ENCODE peak calls at places on chromosome 15, in nine cellular contexts. K is CD4-positive, CD25-positive, alpha-beta regulatory T cell; U is lower lobe of right lung; Q is lung; W is aorta; Z is colonic mucosa; G is vagina; R is right atrium auricular region; A is mesenchymal stem cell. L is an unnamed sample.

GRCh38 chr15:76328106-76328696 is 8.4 kb upstream of the ISL2 start:
- DNase-seq in U (no peak), G (no peak), Q (no peak), R (no peak), K (no peak), W (no peak), A (no peak), Z (no peak), L (no peak)

GRCh38 chr15:31306426-31307269 is 20.0 kb upstream of the KLF13 start:
- DNase-seq in W (no peak), Z (no peak), R (peak; percentile 70), K (no peak), A (no peak), Q (peak; percentile 29), U (no peak), G (no peak), L (no peak)

GRCh38 chr15:100627789-100628395 is 25.5 kb downstream of the ASB7 start:
- DNase-seq in G (no peak), W (no peak), R (peak; percentile 81), Q (peak; percentile 61), K (peak; percentile 53), A (peak; percentile 75), Z (peak; percentile 69), U (no peak), L (peak; percentile 63)

GRCh38 chr15:51600114-51600513 is 22.5 kb downstream of the DMXL2 start:
- DNase-seq in G (no peak), R (no peak), Z (no peak), Q (no peak), K (no peak), A (no peak), W (no peak), U (no peak), L (no peak)

GRCh38 chr15:62873203-62873602 is 169.3 kb upstream of the TPM1 start:
- DNase-seq in U (no peak), G (no peak), K (no peak), Q (no peak), R (no peak), W (no peak), A (no peak), Z (no peak), L (no peak)

GRCh38 chr15:24761704-24762302 is 86.2 kb downstream of the NPAP1 start:
- DNase-seq in R (no peak), U (no peak), G (no peak), Q (no peak), W (no peak), Z (no peak), A (peak; percentile 16), K (no peak), L (no peak)

GRCh38 chr15:69160976-69161877 is 792 bp downstream of the GLCE start:
- DNase-seq in K (no peak), Z (peak; percentile 70), U (peak; percentile 53), A (peak; percentile 53), W (peak; percentile 80), G (no peak), Q (no peak), R (no peak), L (peak; percentile 60)

GRCh38 chr15:59484399-59484798 is 46.4 kb downstream of the FAM81A start:
- DNase-seq in Z (no peak), Q (no peak), U (no peak), R (no peak), G (no peak), K (no peak), W (no peak), A (no peak), L (no peak)

GRCh38 chr15:101168463-101168824 is 83.4 kb downstream of the CHSY1 start:
- DNase-seq in A (no peak), K (no peak), R (no peak), W (peak; percentile 81), G (no peak), Q (no peak), Z (peak; percentile 70), U (no peak), L (no peak)

GRCh38 chr15:70508561-70509281 is 254.6 kb downstream of the UACA start:
- DNase-seq in Q (no peak), G (no peak), Z (no peak), W (no peak), R (no peak), K (no peak), A (peak; percentile 87), U (peak; percentile 73), L (no peak)

GRCh38 chr15:79073336-79073735 is 17.2 kb downstream of the RASGRF1 start:
- DNase-seq in U (no peak), Q (no peak), Z (no peak), K (no peak), R (no peak), G (no peak), W (peak; percentile 19), A (no peak), L (no peak)

GRCh38 chr15:22959451-22960101 is 20.6 kb downstream of the CYFIP1 start:
- DNase-seq in A (no peak), U (no peak), Q (no peak), R (no peak), G (no peak), Z (no peak), K (no peak), W (peak; percentile 68), L (no peak)

GRCh38 chr15:48855501-48856440 is 22.2 kb upstream of the EID1 start:
- DNase-seq in K (no peak), Q (no peak), Z (peak; percentile 46), A (peak; percentile 60), G (no peak), R (no peak), U (no peak), W (no peak), L (no peak)

GRCh38 chr15:66658855-66659254 is 43.2 kb upstream of the SMAD6 start:
- DNase-seq in U (no peak), Q (no peak), Z (no peak), W (no peak), A (no peak), G (no peak), R (no peak), K (no peak), L (no peak)

GRCh38 chr15:74240002-74240568 is 4.0 kb downstream of the CCDC33 start:
- DNase-seq in A (no peak), Z (peak; percentile 93), U (peak; percentile 86), Q (peak; percentile 85), R (peak; percentile 60), K (no peak), G (no peak), W (peak; percentile 94), L (peak; percentile 92)

GRCh38 chr15:39191871-39192281 is 389.0 kb upstream of the THBS1 start:
- DNase-seq in K (no peak), R (no peak), A (peak; percentile 56), W (no peak), Q (no peak), G (no peak), Z (no peak), U (no peak), L (no peak)

GRCh38 chr15:52636459-52636858 is 42.7 kb downstream of the ATOSA start:
- DNase-seq in G (no peak), U (no peak), Q (no peak), A (peak; percentile 3), Z (no peak), K (no peak), R (no peak), W (no peak), L (no peak)

GRCh38 chr15:52635908-52636307 is 43.3 kb downstream of the ATOSA start:
- DNase-seq in K (no peak), G (no peak), W (no peak), U (no peak), Q (no peak), A (no peak), Z (no peak), R (no peak), L (no peak)
- H3K4me1 ChIP-seq in K (no peaks in the 10 kb centered on the region), G (no peaks in the 10 kb centered on the region), W (no peaks in the 10 kb centered on the region), U (peaks cover 6% of the 10 kb centered on the region), Q (no peaks in the 10 kb centered on the region), A (no peaks in the 10 kb centered on the region), Z (no peaks in the 10 kb centered on the region), R (no peaks in the 10 kb centered on the region), L (no peaks in the 10 kb centered on the region)

GRCh38 chr15:90082140-90082713 is 20.0 kb downstream of the IDH2 start:
- DNase-seq in Q (no peak), U (no peak), G (no peak), A (no peak), K (no peak), Z (no peak), W (no peak), R (no peak), L (no peak)
- H3K36me3 ChIP-seq in Q (peaks cover 4% of the 10 kb centered on the region), U (peaks cover 83% of the 10 kb centered on the region), G (peaks cover 44% of the 10 kb centered on the region), A (peaks cover 75% of the 10 kb centered on the region), K (peaks cover 43% of the 10 kb centered on the region), Z (peaks cover 22% of the 10 kb centered on the region), W (no peaks in the 10 kb centered on the region), R (peaks cover 52% of the 10 kb centered on the region), L (peaks cover 19% of the 10 kb centered on the region)

DNA sequence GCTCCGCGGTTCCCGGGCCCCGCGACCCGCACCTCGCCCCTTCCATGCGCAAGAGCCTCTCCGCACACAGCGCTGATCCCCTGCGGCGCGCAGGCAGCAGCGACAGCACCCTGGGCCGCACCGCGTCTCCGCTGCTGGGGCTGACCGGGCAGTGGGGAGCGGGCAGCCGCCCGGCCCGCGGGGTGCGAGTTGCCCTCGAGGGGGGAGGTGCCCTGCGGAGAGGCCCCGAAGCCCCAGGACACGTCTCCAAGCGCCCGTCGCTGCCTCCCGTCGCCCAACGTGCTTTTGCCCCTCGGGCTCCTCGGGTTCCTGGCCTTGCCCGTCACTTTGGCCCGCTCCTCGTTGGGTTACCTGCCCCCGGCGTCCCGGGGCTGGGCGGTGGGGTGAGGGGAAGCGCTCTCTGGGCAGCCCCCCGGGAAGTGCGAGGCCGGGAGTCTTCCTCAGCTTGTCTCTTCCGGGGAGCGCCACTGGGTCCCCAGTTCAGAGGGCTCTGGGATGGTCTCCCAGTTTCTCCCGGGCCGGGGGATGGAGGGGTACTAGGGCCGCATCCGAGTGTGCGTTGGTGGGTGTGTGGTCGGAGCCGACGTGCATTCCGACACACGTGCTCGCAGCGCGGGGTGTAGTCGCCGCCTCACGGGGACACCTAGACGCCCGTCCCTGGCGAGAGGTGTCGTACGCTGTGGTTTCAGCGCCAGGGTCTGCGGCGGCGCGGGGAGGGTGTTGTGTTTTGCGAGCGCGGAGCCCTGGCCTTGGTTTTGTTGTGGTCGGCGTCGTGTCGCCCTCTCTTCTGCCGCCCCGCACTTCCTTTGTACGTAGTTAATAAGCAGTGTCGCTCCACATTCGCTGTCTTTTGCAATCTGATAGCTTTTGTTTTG is 1.9 kb downstream of the IGF1R start:
- DNase-seq in Z (peak; percentile 53), K (peak; percentile 40), R (peak; percentile 69), A (peak; percentile 50), U (peak; percentile 66), Q (peak; percentile 36), G (no peak), W (peak; percentile 82), L (no peak)
- H3K4me3 ChIP-seq in Z (peak overlapping the region; percentile 85), K (no peak overlapping the region), R (peak overlapping the region; percentile 91), A (peak overlapping the region; percentile 94), U (peak overlapping the region; percentile 80), Q (peak overlapping the region; percentile 94), G (peak overlapping the region; percentile 82), W (peak overlapping the region; percentile 99), L (peak overlapping the region; percentile 64)

DNA sequence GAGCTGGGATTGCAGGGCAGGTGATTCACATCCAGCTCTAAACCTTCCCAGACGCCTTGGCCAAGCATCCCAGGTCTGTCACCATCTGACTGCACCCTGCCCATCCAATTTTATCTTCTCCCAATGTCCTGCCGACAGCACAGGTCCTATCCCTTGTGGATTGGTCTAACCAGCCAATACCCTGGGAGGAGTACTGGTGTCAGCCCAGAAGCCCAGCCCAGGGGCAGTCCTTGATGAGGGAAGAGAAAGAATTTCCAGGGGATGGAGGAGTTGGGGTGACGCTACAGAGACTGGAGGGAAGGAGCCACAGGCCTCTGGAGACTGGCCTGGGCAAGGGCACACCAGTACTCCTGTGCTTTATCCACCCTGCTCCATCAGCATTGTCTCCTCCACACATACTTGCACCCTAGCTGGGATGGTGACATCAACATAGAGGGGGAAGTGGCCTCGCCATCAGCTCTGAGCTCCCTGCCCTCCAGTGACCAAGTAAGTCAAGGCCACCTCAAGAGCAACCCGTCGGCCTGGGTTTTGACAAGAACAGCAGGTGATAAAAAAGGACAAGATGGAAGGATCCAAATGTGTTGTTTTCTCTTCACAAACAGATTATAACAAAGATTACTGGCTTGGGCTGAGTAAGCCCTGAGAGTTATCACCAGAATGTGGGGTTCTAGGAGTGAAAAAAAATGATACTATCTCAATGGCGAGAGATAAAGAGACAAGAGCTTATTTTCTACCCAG is 114.6 kb downstream of the AQP9 start:
- DNase-seq in Q (no peak), W (no peak), K (no peak), R (no peak), G (no peak), Z (no peak), A (no peak), U (no peak), L (no peak)
- H3K4me1 ChIP-seq in Q (peaks cover 2% of the 10 kb centered on the region), W (peaks cover 1% of the 10 kb centered on the region), K (peaks cover 15% of the 10 kb centered on the region), R (peaks cover 24% of the 10 kb centered on the region), G (no peaks in the 10 kb centered on the region), Z (no peaks in the 10 kb centered on the region), A (no peaks in the 10 kb centered on the region), U (peaks cover 5% of the 10 kb centered on the region), L (no peaks in the 10 kb centered on the region)